ENCODE peak calls at places on chromosomes 6 and 20, in seven cellular contexts. One of them, this sample, is unnamed.
A peak's percentile ranks its signal among the peaks of the same experiment; 100 is the strongest.

GRCh38 chr6:77073410-77073760 is 389.9 kb downstream of the HTR1B start:
- DNase-seq in stomach: no peak
- DNase-seq in H1: no peak
- DNase-seq in HCT116: no peak
- DNase-seq in vagina: no peak
- DNase-seq in breast epithelium: no peak
- DNase-seq in suprapubic skin: no peak
- DNase-seq in this sample: no peak

GRCh38 chr20:24364464-24364863 is 105.0 kb upstream of the SYNDIG1 start:
- DNase-seq in stomach: no peak
- DNase-seq in H1: no peak
- DNase-seq in HCT116: no peak
- DNase-seq in vagina: no peak
- DNase-seq in breast epithelium: no peak
- DNase-seq in suprapubic skin: no peak
- DNase-seq in this sample: no peak

GRCh38 chr6:53873922-53874321 is 79.1 kb downstream of the LRRC1 start:
- DNase-seq in stomach: no peak
- DNase-seq in H1: no peak
- DNase-seq in HCT116: no peak
- DNase-seq in vagina: no peak
- DNase-seq in breast epithelium: no peak
- DNase-seq in suprapubic skin: no peak
- DNase-seq in this sample: no peak

GRCh38 chr6:16154904-16155303 is 26.0 kb downstream of the MYLIP start:
- DNase-seq in stomach: no peak
- DNase-seq in H1: no peak
- DNase-seq in HCT116: no peak
- DNase-seq in vagina: no peak
- DNase-seq in breast epithelium: no peak
- DNase-seq in suprapubic skin: no peak
- DNase-seq in this sample: no peak

GRCh38 chr20:46255440-46256104 is 52.7 kb downstream of the CDH22 start:
- DNase-seq in stomach: peak; percentile 93
- DNase-seq in H1: no peak
- DNase-seq in HCT116: peak; percentile 69
- DNase-seq in vagina: peak; percentile 90
- DNase-seq in breast epithelium: peak; percentile 30
- DNase-seq in suprapubic skin: peak; percentile 84
- DNase-seq in this sample: peak; percentile 77

GRCh38 chr20:63652192-63652980 is 838 bp downstream of the STMN3 start:
- DNase-seq in stomach: no peak
- DNase-seq in H1: no peak
- DNase-seq in HCT116: no peak
- DNase-seq in vagina: no peak
- DNase-seq in breast epithelium: no peak
- DNase-seq in suprapubic skin: no peak
- DNase-seq in this sample: no peak

GRCh38 chr20:63381781-63382431 is 20.8 kb upstream of the CHRNA4 start:
- DNase-seq in stomach: no peak
- DNase-seq in H1: no peak
- DNase-seq in HCT116: no peak
- DNase-seq in vagina: no peak
- DNase-seq in breast epithelium: no peak
- DNase-seq in suprapubic skin: no peak
- DNase-seq in this sample: no peak

GRCh38 chr20:25300496-25301170 is 52.7 kb downstream of the PYGB start:
- DNase-seq in stomach: no peak
- DNase-seq in H1: no peak
- DNase-seq in HCT116: no peak
- DNase-seq in vagina: no peak
- DNase-seq in breast epithelium: no peak
- DNase-seq in suprapubic skin: no peak
- DNase-seq in this sample: no peak

GRCh38 chr6:63640062-63640461 is 4.5 kb downstream of the PHF3 start:
- DNase-seq in stomach: no peak
- DNase-seq in H1: no peak
- DNase-seq in HCT116: no peak
- DNase-seq in vagina: no peak
- DNase-seq in breast epithelium: no peak
- DNase-seq in suprapubic skin: no peak
- DNase-seq in this sample: no peak

GRCh38 chr6:30480536-30481156 is 8.7 kb upstream of the HLA-E start:
- DNase-seq in stomach: no peak
- DNase-seq in H1: no peak
- DNase-seq in HCT116: no peak
- DNase-seq in vagina: no peak
- DNase-seq in breast epithelium: no peak
- DNase-seq in suprapubic skin: no peak
- DNase-seq in this sample: no peak

GRCh38 chr6:113361014-113361645 is 496.0 kb upstream of the MARCKS start:
- DNase-seq in stomach: no peak
- DNase-seq in H1: no peak
- DNase-seq in HCT116: peak; percentile 66
- DNase-seq in vagina: no peak
- DNase-seq in breast epithelium: no peak
- DNase-seq in suprapubic skin: no peak
- DNase-seq in this sample: no peak

GRCh38 chr6:3749390-3749978 is 2.0 kb downstream of the PXDC1 start:
- DNase-seq in stomach: peak; percentile 90
- DNase-seq in H1: no peak
- DNase-seq in HCT116: no peak
- DNase-seq in vagina: no peak
- DNase-seq in breast epithelium: peak; percentile 74
- DNase-seq in suprapubic skin: peak; percentile 84
- DNase-seq in this sample: no peak

GRCh38 chr20:51400051-51400926 is 142.2 kb downstream of the NFATC2 start:
- DNase-seq in stomach: peak; percentile 32
- DNase-seq in H1: no peak
- DNase-seq in HCT116: no peak
- DNase-seq in vagina: no peak
- DNase-seq in breast epithelium: no peak
- DNase-seq in suprapubic skin: no peak
- DNase-seq in this sample: no peak

GRCh38 chr6:129969064-129969463 is 49.3 kb upstream of the L3MBTL3 start:
- DNase-seq in stomach: no peak
- DNase-seq in H1: peak; percentile 33
- DNase-seq in HCT116: no peak
- DNase-seq in vagina: no peak
- DNase-seq in breast epithelium: no peak
- DNase-seq in suprapubic skin: no peak
- DNase-seq in this sample: no peak

GRCh38 chr6:132063738-132064137 is 112.6 kb upstream of the CCN2 start:
- DNase-seq in stomach: no peak
- DNase-seq in H1: no peak
- DNase-seq in HCT116: peak; percentile 80
- DNase-seq in vagina: no peak
- DNase-seq in breast epithelium: no peak
- DNase-seq in suprapubic skin: no peak
- DNase-seq in this sample: no peak

GRCh38 chr6:37454420-37455125 is 21.6 kb downstream of the CMTR1 start:
- DNase-seq in stomach: no peak
- DNase-seq in H1: no peak
- DNase-seq in HCT116: no peak
- DNase-seq in vagina: no peak
- DNase-seq in breast epithelium: no peak
- DNase-seq in suprapubic skin: no peak
- DNase-seq in this sample: no peak

GRCh38 chr6:81169166-81169565 is 583.3 kb downstream of the TENT5A start:
- DNase-seq in stomach: no peak
- DNase-seq in H1: no peak
- DNase-seq in HCT116: no peak
- DNase-seq in vagina: no peak
- DNase-seq in breast epithelium: no peak
- DNase-seq in suprapubic skin: no peak
- DNase-seq in this sample: no peak

GRCh38 chr6:18432619-18433018 is 45.5 kb downstream of the RNF144B start:
- DNase-seq in stomach: no peak
- DNase-seq in H1: no peak
- DNase-seq in HCT116: no peak
- DNase-seq in vagina: no peak
- DNase-seq in breast epithelium: no peak
- DNase-seq in suprapubic skin: no peak
- DNase-seq in this sample: no peak

GRCh38 chr20:56429496-56429895 is 17.4 kb downstream of the CASS4 start:
- DNase-seq in stomach: no peak
- DNase-seq in H1: no peak
- DNase-seq in HCT116: no peak
- DNase-seq in vagina: no peak
- DNase-seq in breast epithelium: no peak
- DNase-seq in suprapubic skin: peak; percentile 6
- DNase-seq in this sample: no peak

GRCh38 chr6:53492860-53493634 is 51.9 kb downstream of the GCLC start:
- DNase-seq in stomach: no peak
- DNase-seq in H1: no peak
- DNase-seq in HCT116: peak; percentile 34
- DNase-seq in vagina: no peak
- DNase-seq in breast epithelium: no peak
- DNase-seq in suprapubic skin: no peak
- DNase-seq in this sample: no peak

GRCh38 chr20:23078351-23078993 is 7.7 kb downstream of the CD93 start:
- DNase-seq in stomach: no peak
- DNase-seq in H1: no peak
- DNase-seq in HCT116: no peak
- DNase-seq in vagina: no peak
- DNase-seq in breast epithelium: no peak
- DNase-seq in suprapubic skin: no peak
- DNase-seq in this sample: peak; percentile 56

GRCh38 chr6:122845916-122846632 is 57.0 kb downstream of the SMPDL3A start:
- DNase-seq in stomach: no peak
- DNase-seq in H1: no peak
- DNase-seq in HCT116: no peak
- DNase-seq in vagina: no peak
- DNase-seq in breast epithelium: no peak
- DNase-seq in suprapubic skin: no peak
- DNase-seq in this sample: no peak

GRCh38 chr6:15389759-15390723 is 144.2 kb downstream of the JARID2 start:
- DNase-seq in stomach: no peak
- DNase-seq in H1: no peak
- DNase-seq in HCT116: peak; percentile 7
- DNase-seq in vagina: no peak
- DNase-seq in breast epithelium: no peak
- DNase-seq in suprapubic skin: no peak
- DNase-seq in this sample: no peak

GRCh38 chr20:56422131-56422823 is 10.2 kb downstream of the CASS4 start:
- DNase-seq in stomach: no peak
- DNase-seq in H1: no peak
- DNase-seq in HCT116: peak; percentile 38
- DNase-seq in vagina: peak; percentile 60
- DNase-seq in breast epithelium: no peak
- DNase-seq in suprapubic skin: no peak
- DNase-seq in this sample: no peak

GRCh38 chr6:123105561-123105960 is 109.5 kb downstream of the CLVS2 start:
- DNase-seq in stomach: no peak
- DNase-seq in H1: no peak
- DNase-seq in HCT116: no peak
- DNase-seq in vagina: no peak
- DNase-seq in breast epithelium: no peak
- DNase-seq in suprapubic skin: no peak
- DNase-seq in this sample: no peak

DNA sequence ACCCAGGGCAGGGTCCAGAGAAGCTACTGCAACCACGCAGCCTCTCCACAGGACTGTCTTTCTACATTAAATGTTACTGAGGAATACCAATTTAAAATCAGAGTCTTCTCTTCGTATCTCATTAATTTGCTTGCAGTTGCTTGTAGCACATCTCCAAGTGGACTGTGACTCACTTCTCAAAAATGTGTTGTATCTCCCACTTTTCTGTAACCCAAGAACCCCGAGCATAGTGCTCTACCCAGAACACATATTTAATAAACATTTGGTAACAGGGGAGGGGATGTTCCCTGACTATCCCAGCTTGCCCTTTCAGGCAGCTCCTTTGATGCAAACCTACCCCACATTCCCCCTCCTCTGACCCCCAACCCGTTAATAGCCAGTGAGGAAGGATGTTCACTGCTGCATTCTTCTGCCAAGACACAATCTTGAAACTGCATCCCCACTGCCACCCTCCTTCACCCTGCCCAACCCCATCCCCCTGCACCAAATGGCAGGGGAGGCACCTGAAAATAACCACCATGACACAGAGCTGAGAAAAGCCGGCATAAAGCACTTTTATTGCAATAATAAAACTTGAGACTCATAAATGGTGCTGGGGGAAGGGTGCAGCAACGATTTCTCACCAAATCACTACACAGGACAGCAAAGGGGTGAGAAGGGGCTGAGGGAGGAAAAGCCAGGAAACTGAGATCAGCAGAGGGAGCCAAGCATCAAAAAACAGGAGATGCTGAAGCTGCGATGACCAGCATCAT is 24.2 kb downstream of the FKBP1A start:
- DNase-seq in stomach: no peak
- DNase-seq in H1: no peak
- DNase-seq in HCT116: no peak
- DNase-seq in vagina: no peak
- DNase-seq in breast epithelium: no peak
- DNase-seq in suprapubic skin: no peak
- DNase-seq in this sample: no peak
- TF ChIP-seq POLR2AphosphoS5 in stomach: no peak
- TF ChIP-seq POLR2AphosphoS5 in H1: no peak
- TF ChIP-seq POLR2AphosphoS5 in HCT116: no peak
- TF ChIP-seq POLR2AphosphoS5 in vagina: no peak
- TF ChIP-seq POLR2AphosphoS5 in breast epithelium: no peak
- TF ChIP-seq POLR2AphosphoS5 in suprapubic skin: no peak
- TF ChIP-seq POLR2AphosphoS5 in this sample: no peak

GRCh38 chr20:36497856-36498255 is 43.5 kb upstream of the MYL9 start:
- DNase-seq in stomach: peak; percentile 74
- DNase-seq in H1: no peak
- DNase-seq in HCT116: no peak
- DNase-seq in vagina: no peak
- DNase-seq in breast epithelium: no peak
- DNase-seq in suprapubic skin: no peak
- DNase-seq in this sample: peak; percentile 58
- H3K4me3 ChIP-seq in stomach: no peak overlapping the region
- H3K4me3 ChIP-seq in H1: no peak overlapping the region
- H3K4me3 ChIP-seq in HCT116: no peak overlapping the region
- H3K4me3 ChIP-seq in vagina: no peak overlapping the region
- H3K4me3 ChIP-seq in breast epithelium: no peak overlapping the region
- H3K4me3 ChIP-seq in suprapubic skin: no peak overlapping the region
- H3K4me3 ChIP-seq in this sample: no peak overlapping the region

DNA sequence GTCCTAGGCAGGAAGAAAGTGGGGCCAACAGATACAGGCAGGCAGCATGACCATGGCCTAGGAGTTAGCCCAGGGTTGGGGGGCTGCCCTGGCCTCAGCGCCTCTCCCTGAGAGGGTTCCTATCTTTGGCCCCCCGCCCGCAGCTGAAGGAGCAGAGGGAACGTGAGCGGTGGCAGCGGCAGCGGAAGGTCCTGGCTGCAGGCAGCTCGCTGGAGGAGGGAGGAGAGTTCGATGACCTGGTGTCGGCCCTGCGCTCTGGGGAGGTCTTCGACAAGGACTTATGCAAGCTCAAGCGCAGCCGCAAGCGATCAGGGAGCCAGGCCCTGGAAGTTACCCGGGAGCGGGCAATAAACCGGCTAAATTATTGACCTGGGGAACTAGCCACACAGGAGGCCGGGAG is 32.6 kb downstream of the MOCS1 start:
- DNase-seq in stomach: no peak
- DNase-seq in H1: no peak
- DNase-seq in HCT116: no peak
- DNase-seq in vagina: no peak
- DNase-seq in breast epithelium: no peak
- DNase-seq in suprapubic skin: peak; percentile 59
- DNase-seq in this sample: peak; percentile 61
- TF ChIP-seq POLR2AphosphoS5 in stomach: no peak
- TF ChIP-seq POLR2AphosphoS5 in H1: no peak
- TF ChIP-seq POLR2AphosphoS5 in HCT116: no peak
- TF ChIP-seq POLR2AphosphoS5 in vagina: no peak
- TF ChIP-seq POLR2AphosphoS5 in breast epithelium: no peak
- TF ChIP-seq POLR2AphosphoS5 in suprapubic skin: no peak
- TF ChIP-seq POLR2AphosphoS5 in this sample: no peak

GRCh38 chr6:138545621-138545980 is 46.3 kb upstream of the NHSL1 start:
- DNase-seq in stomach: peak; percentile 69
- DNase-seq in H1: no peak
- DNase-seq in HCT116: no peak
- DNase-seq in vagina: no peak
- DNase-seq in breast epithelium: no peak
- DNase-seq in suprapubic skin: no peak
- DNase-seq in this sample: peak; percentile 79
- H3K4me3 ChIP-seq in stomach: peak overlapping the region; percentile 37
- H3K4me3 ChIP-seq in H1: no peak overlapping the region
- H3K4me3 ChIP-seq in HCT116: no peak overlapping the region
- H3K4me3 ChIP-seq in vagina: peak overlapping the region; percentile 22
- H3K4me3 ChIP-seq in breast epithelium: peak overlapping the region; percentile 34
- H3K4me3 ChIP-seq in suprapubic skin: peak overlapping the region; percentile 31
- H3K4me3 ChIP-seq in this sample: peak overlapping the region; percentile 18

This sample was measured in sigmoid colon.